ENCODE peak calls at places on chromosomes 5 and 9, in seven cellular contexts. C is Daoy; D is hypothalamus; P is germinal center; V is mucosa of descending colon; H is left ventricle myocardium superior; B is activated T-cell treated with anti-CD3 and anti-CD28 coated beads, Interleukin-2, amount 50 U/mL, for 48 hours. X is an unnamed sample.

GRCh38 chr5:65903581-65903980 is 22.8 kb upstream of the ERBIN start:
- DNase-seq in C (no peak), D (no peak), P (no peak), V (no peak), H (no peak), B (no peak), X (no peak)

GRCh38 chr9:27491164-27491563 is 32.9 kb upstream of the IFNK start:
- DNase-seq in C (no peak), D (no peak), P (no peak), V (no peak), H (no peak), B (no peak), X (no peak)

GRCh38 chr9:134620751-134621557 is 20.6 kb upstream of the COL5A1 start:
- DNase-seq in C (no peak), D (no peak), P (no peak), V (no peak), H (peak), B (no peak), X (no peak)

GRCh38 chr5:143023447-143024096 is 253.4 kb downstream of the ARHGAP26 start:
- DNase-seq in C (no peak), D (no peak), P (no peak), V (no peak), H (peak), B (peak), X (peak)

GRCh38 chr9:136007906-136008692 is 46.9 kb upstream of the UBAC1 start:
- DNase-seq in C (peak), D (no peak), P (no peak), V (no peak), H (no peak), B (no peak), X (no peak)

GRCh38 chr5:2738700-2739359 is 12.6 kb downstream of the IRX2 start:
- DNase-seq in C (no peak), D (no peak), P (no peak), V (no peak), H (no peak), B (no peak), X (no peak)

GRCh38 chr5:59496524-59497134 is 396.9 kb downstream of the PDE4D start:
- DNase-seq in C (peak), D (no peak), P (peak), V (no peak), H (no peak), B (peak), X (no peak)

GRCh38 chr9:88685966-88686365 is 151.0 kb downstream of the NXNL2 start:
- DNase-seq in C (no peak), D (no peak), P (no peak), V (no peak), H (no peak), B (no peak), X (no peak)

GRCh38 chr5:156802501-156802900 is 47.6 kb upstream of the PPP1R2B start:
- DNase-seq in C (no peak), D (no peak), P (no peak), V (no peak), H (no peak), B (no peak), X (no peak)

GRCh38 chr5:16585028-16585667 is 31.6 kb downstream of the RETREG1 start:
- DNase-seq in C (no peak), D (no peak), P (peak), V (no peak), H (no peak), B (no peak), X (no peak)

GRCh38 chr9:135787317-135787716 is 85.3 kb downstream of the KCNT1 start:
- DNase-seq in C (no peak), D (no peak), P (no peak), V (no peak), H (no peak), B (no peak), X (no peak)

GRCh38 chr5:151895660-151896040 is 29.0 kb downstream of the GLRA1 start:
- DNase-seq in C (peak), D (no peak), P (no peak), V (no peak), H (no peak), B (no peak), X (no peak)

GRCh38 chr9:28824410-28824963 is 1251.2 kb upstream of the C9orf72 start:
- DNase-seq in C (no peak), D (no peak), P (no peak), V (no peak), H (no peak), B (no peak), X (no peak)

GRCh38 chr5:143481697-143482531 is 78.4 kb upstream of the NR3C1 start:
- DNase-seq in C (no peak), D (no peak), P (no peak), V (no peak), H (no peak), B (no peak), X (no peak)

GRCh38 chr9:119004618-119004990 is 364.6 kb downstream of the BRINP1 start:
- DNase-seq in C (no peak), D (no peak), P (no peak), V (no peak), H (peak), B (no peak), X (no peak)

GRCh38 chr5:175460126-175460525 is 16.1 kb upstream of the DRD1 start:
- DNase-seq in C (no peak), D (no peak), P (no peak), V (no peak), H (no peak), B (no peak), X (no peak)

X was measured in hippocampal formation.